ENCODE peak calls at places on chromosomes 3 and 15, in four cellular contexts. One of them, this sample, is unnamed.

GRCh38 chr3:133859381-133860245 is 36.1 kb downstream of the RAB6B start:
- DNase-seq in AG09319: no peak
- DNase-seq in ureter: no peak
- DNase-seq in GM06990: no peak
- DNase-seq in this sample: no peak

GRCh38 chr15:36775209-36775608 is 195.8 kb downstream of the CDIN1 start:
- DNase-seq in GM06990: no peak
- DNase-seq in AG09319: peak; percentile 57
- DNase-seq in ureter: no peak
- DNase-seq in this sample: no peak

GRCh38 chr3:155792532-155792931 is 13.5 kb downstream of the C3orf33 start:
- DNase-seq in AG09319: no peak
- DNase-seq in GM06990: no peak
- DNase-seq in ureter: no peak
- DNase-seq in this sample: no peak

GRCh38 chr3:152251916-152252315 is 16.8 kb upstream of the MBNL1 start:
- DNase-seq in AG09319: no peak
- DNase-seq in GM06990: no peak
- DNase-seq in ureter: no peak
- DNase-seq in this sample: no peak

GRCh38 chr3:190575441-190576190 is 61.7 kb downstream of the IL1RAP start:
- DNase-seq in GM06990: no peak
- DNase-seq in ureter: no peak
- DNase-seq in AG09319: no peak
- DNase-seq in this sample: no peak

GRCh38 chr3:126186749-126187148 is 6.4 kb upstream of the ALDH1L1 start:
- DNase-seq in AG09319: no peak
- DNase-seq in ureter: no peak
- DNase-seq in GM06990: no peak
- DNase-seq in this sample: no peak

GRCh38 chr3:81476652-81477051 is 284.8 kb downstream of the GBE1 start:
- DNase-seq in ureter: no peak
- DNase-seq in AG09319: no peak
- DNase-seq in GM06990: no peak
- DNase-seq in this sample: no peak

GRCh38 chr15:99755692-99756409 is 22.6 kb upstream of the LYSMD4 start:
- DNase-seq in ureter: peak; percentile 61
- DNase-seq in GM06990: peak; percentile 43
- DNase-seq in AG09319: peak; percentile 23
- DNase-seq in this sample: peak; percentile 45

GRCh38 chr3:115354010-115354409 is 206.9 kb upstream of the ZBTB20 start:
- DNase-seq in AG09319: no peak
- DNase-seq in GM06990: no peak
- DNase-seq in ureter: no peak
- DNase-seq in this sample: no peak

GRCh38 chr3:138078096-138078495 is 37.3 kb downstream of the DZIP1L start:
- DNase-seq in GM06990: no peak
- DNase-seq in ureter: no peak
- DNase-seq in AG09319: no peak
- DNase-seq in this sample: no peak

GRCh38 chr3:195059471-195060216 is 211.3 kb downstream of the XXYLT1 start:
- DNase-seq in AG09319: no peak
- DNase-seq in GM06990: no peak
- DNase-seq in ureter: no peak
- DNase-seq in this sample: no peak

GRCh38 chr15:38883987-38884386 is 319.4 kb upstream of the RASGRP1 start:
- DNase-seq in GM06990: no peak
- DNase-seq in ureter: no peak
- DNase-seq in AG09319: no peak
- DNase-seq in this sample: no peak

GRCh38 chr15:48556159-48556897 is 89.2 kb downstream of the FBN1 start:
- DNase-seq in AG09319: no peak
- DNase-seq in GM06990: no peak
- DNase-seq in ureter: no peak
- DNase-seq in this sample: no peak

GRCh38 chr3:58416191-58416590 is 17.4 kb downstream of the PDHB start:
- DNase-seq in ureter: no peak
- DNase-seq in GM06990: no peak
- DNase-seq in AG09319: no peak
- DNase-seq in this sample: no peak

GRCh38 chr15:74463634-74464033 is 2.7 kb upstream of the UBL7 start:
- DNase-seq in GM06990: no peak
- DNase-seq in ureter: no peak
- DNase-seq in AG09319: no peak
- DNase-seq in this sample: no peak

GRCh38 chr15:42800731-42801474 is 64.0 kb upstream of the CDAN1 start:
- DNase-seq in GM06990: no peak
- DNase-seq in ureter: no peak
- DNase-seq in AG09319: no peak
- DNase-seq in this sample: no peak

GRCh38 chr3:173993299-173993698 is 595.8 kb downstream of the NLGN1 start:
- DNase-seq in GM06990: no peak
- DNase-seq in ureter: no peak
- DNase-seq in AG09319: peak; percentile 48
- DNase-seq in this sample: no peak

GRCh38 chr3:174548841-174549623 is 310.1 kb upstream of the NAALADL2 start:
- DNase-seq in AG09319: no peak
- DNase-seq in ureter: no peak
- DNase-seq in GM06990: no peak
- DNase-seq in this sample: no peak

GRCh38 chr3:161500057-161500836 is 3.6 kb downstream of the OTOL1 start:
- DNase-seq in AG09319: no peak
- DNase-seq in ureter: no peak
- DNase-seq in GM06990: no peak
- DNase-seq in this sample: no peak

GRCh38 chr15:51672100-51672731 is 9.1 kb upstream of the SCG3 start:
- DNase-seq in AG09319: no peak
- DNase-seq in ureter: no peak
- DNase-seq in GM06990: no peak
- DNase-seq in this sample: no peak

GRCh38 chr3:184565421-184566211 is 4.0 kb downstream of the EPHB3 start:
- DNase-seq in ureter: peak; percentile 94
- DNase-seq in AG09319: peak; percentile 69
- DNase-seq in GM06990: no peak
- DNase-seq in this sample: no peak

GRCh38 chr15:54836052-54836795 is 360.5 kb downstream of the RSL24D1 start:
- DNase-seq in ureter: no peak
- DNase-seq in AG09319: no peak
- DNase-seq in GM06990: peak; percentile 3
- DNase-seq in this sample: no peak